ENCODE peak calls at places on chromosome 11, in nine cellular contexts. One of them, this sample, is unnamed.
A peak's percentile ranks its signal among the peaks of the same experiment; 100 is the strongest.

GRCh38 chr11:44931466-44931865 is 19.2 kb downstream of the TP53I11 start:
- DNase-seq in fibroblast of lung: no peak
- DNase-seq in cardiac fibroblast: no peak
- DNase-seq in H9: no peak
- DNase-seq in astrocyte of the spinal cord: no peak
- DNase-seq in WTC11: no peak
- DNase-seq in GM12865: no peak
- DNase-seq in right atrium auricular region: no peak
- DNase-seq in fibroblast of mammary gland: no peak
- DNase-seq in this sample: no peak

GRCh38 chr11:111963786-111964385 is 26.7 kb downstream of the DIXDC1 start:
- DNase-seq in fibroblast of lung: no peak
- DNase-seq in cardiac fibroblast: no peak
- DNase-seq in H9: no peak
- DNase-seq in astrocyte of the spinal cord: peak; percentile 30
- DNase-seq in WTC11: no peak
- DNase-seq in GM12865: no peak
- DNase-seq in right atrium auricular region: no peak
- DNase-seq in fibroblast of mammary gland: peak; percentile 33
- DNase-seq in this sample: no peak

GRCh38 chr11:115873813-115874212 is 369.6 kb upstream of the CADM1 start:
- DNase-seq in fibroblast of lung: no peak
- DNase-seq in cardiac fibroblast: no peak
- DNase-seq in H9: no peak
- DNase-seq in astrocyte of the spinal cord: no peak
- DNase-seq in WTC11: no peak
- DNase-seq in GM12865: peak; percentile 66
- DNase-seq in right atrium auricular region: no peak
- DNase-seq in fibroblast of mammary gland: no peak
- DNase-seq in this sample: no peak

GRCh38 chr11:115127790-115128189 is 376.4 kb downstream of the CADM1 start:
- DNase-seq in fibroblast of lung: no peak
- DNase-seq in cardiac fibroblast: no peak
- DNase-seq in H9: no peak
- DNase-seq in astrocyte of the spinal cord: no peak
- DNase-seq in WTC11: no peak
- DNase-seq in GM12865: no peak
- DNase-seq in right atrium auricular region: no peak
- DNase-seq in fibroblast of mammary gland: no peak
- DNase-seq in this sample: no peak

GRCh38 chr11:88535916-88536547 is 198.5 kb upstream of the CTSC start:
- DNase-seq in fibroblast of lung: peak; percentile 91
- DNase-seq in cardiac fibroblast: peak; percentile 92
- DNase-seq in H9: no peak
- DNase-seq in astrocyte of the spinal cord: peak; percentile 95
- DNase-seq in WTC11: no peak
- DNase-seq in GM12865: peak; percentile 50
- DNase-seq in right atrium auricular region: no peak
- DNase-seq in fibroblast of mammary gland: peak; percentile 91
- DNase-seq in this sample: no peak

GRCh38 chr11:2933376-2934056 is 4.3 kb upstream of the PHLDA2 start:
- DNase-seq in fibroblast of lung: peak; percentile 82
- DNase-seq in cardiac fibroblast: peak; percentile 85
- DNase-seq in H9: peak; percentile 89
- DNase-seq in astrocyte of the spinal cord: peak; percentile 80
- DNase-seq in WTC11: peak; percentile 14
- DNase-seq in GM12865: peak; percentile 58
- DNase-seq in right atrium auricular region: peak; percentile 75
- DNase-seq in fibroblast of mammary gland: peak; percentile 86
- DNase-seq in this sample: no peak

GRCh38 chr11:95891423-95892177 is 32.3 kb downstream of the MTMR2 start:
- DNase-seq in fibroblast of lung: peak; percentile 46
- DNase-seq in cardiac fibroblast: peak; percentile 12
- DNase-seq in H9: no peak
- DNase-seq in astrocyte of the spinal cord: peak; percentile 75
- DNase-seq in WTC11: no peak
- DNase-seq in GM12865: no peak
- DNase-seq in right atrium auricular region: no peak
- DNase-seq in fibroblast of mammary gland: no peak
- DNase-seq in this sample: no peak

GRCh38 chr11:75031771-75032549 is 43.2 kb downstream of the NEU3 start:
- DNase-seq in fibroblast of lung: peak; percentile 66
- DNase-seq in cardiac fibroblast: peak; percentile 81
- DNase-seq in H9: peak; percentile 86
- DNase-seq in astrocyte of the spinal cord: peak; percentile 56
- DNase-seq in WTC11: peak; percentile 89
- DNase-seq in GM12865: peak; percentile 67
- DNase-seq in right atrium auricular region: peak; percentile 73
- DNase-seq in fibroblast of mammary gland: peak; percentile 81
- DNase-seq in this sample: peak; percentile 87

GRCh38 chr11:95923730-95924413 is at the start of gene MTMR2:
- DNase-seq in fibroblast of lung: peak; percentile 76
- DNase-seq in cardiac fibroblast: peak; percentile 82
- DNase-seq in H9: peak; percentile 88
- DNase-seq in astrocyte of the spinal cord: peak; percentile 77
- DNase-seq in WTC11: peak; percentile 82
- DNase-seq in GM12865: peak; percentile 86
- DNase-seq in right atrium auricular region: peak; percentile 66
- DNase-seq in fibroblast of mammary gland: peak; percentile 63
- DNase-seq in this sample: peak; percentile 92

GRCh38 chr11:132464939-132465338 is 1067.4 kb downstream of the OPCML start:
- DNase-seq in fibroblast of lung: no peak
- DNase-seq in cardiac fibroblast: no peak
- DNase-seq in H9: no peak
- DNase-seq in astrocyte of the spinal cord: no peak
- DNase-seq in WTC11: no peak
- DNase-seq in GM12865: no peak
- DNase-seq in right atrium auricular region: no peak
- DNase-seq in fibroblast of mammary gland: no peak
- DNase-seq in this sample: no peak

GRCh38 chr11:113864410-113864809 is 11.0 kb downstream of the USP28 start:
- DNase-seq in fibroblast of lung: no peak
- DNase-seq in cardiac fibroblast: no peak
- DNase-seq in H9: no peak
- DNase-seq in astrocyte of the spinal cord: no peak
- DNase-seq in WTC11: no peak
- DNase-seq in GM12865: no peak
- DNase-seq in right atrium auricular region: no peak
- DNase-seq in fibroblast of mammary gland: no peak
- DNase-seq in this sample: no peak

GRCh38 chr11:45743556-45744468 is 61.1 kb upstream of the SLC35C1 start:
- DNase-seq in fibroblast of lung: no peak
- DNase-seq in cardiac fibroblast: no peak
- DNase-seq in H9: no peak
- DNase-seq in astrocyte of the spinal cord: no peak
- DNase-seq in WTC11: no peak
- DNase-seq in GM12865: no peak
- DNase-seq in right atrium auricular region: no peak
- DNase-seq in fibroblast of mammary gland: no peak
- DNase-seq in this sample: no peak

GRCh38 chr11:9663699-9664275 is at the start of gene SWAP70:
- DNase-seq in fibroblast of lung: peak; percentile 83
- DNase-seq in cardiac fibroblast: peak; percentile 94
- DNase-seq in H9: peak; percentile 95
- DNase-seq in astrocyte of the spinal cord: peak; percentile 82
- DNase-seq in WTC11: peak; percentile 95
- DNase-seq in GM12865: peak; percentile 95
- DNase-seq in right atrium auricular region: peak; percentile 93
- DNase-seq in fibroblast of mammary gland: peak; percentile 88
- DNase-seq in this sample: peak; percentile 96
- TF ChIP-seq CTCF in fibroblast of lung: peak; percentile 56
- TF ChIP-seq CTCF in cardiac fibroblast: peak; percentile 60
- TF ChIP-seq CTCF in H9: peak; percentile 54
- TF ChIP-seq CTCF in astrocyte of the spinal cord: peak; percentile 42
- TF ChIP-seq CTCF in WTC11: no peak
- TF ChIP-seq CTCF in GM12865: peak; percentile 16
- TF ChIP-seq CTCF in right atrium auricular region: peak; percentile 58
- TF ChIP-seq CTCF in fibroblast of mammary gland: peak; percentile 45
- TF ChIP-seq CTCF in this sample: peak; percentile 63

GRCh38 chr11:106152824-106153223 is 75.4 kb downstream of the AASDHPPT start:
- DNase-seq in fibroblast of lung: peak; percentile 3
- DNase-seq in cardiac fibroblast: no peak
- DNase-seq in H9: no peak
- DNase-seq in astrocyte of the spinal cord: peak; percentile 26
- DNase-seq in WTC11: no peak
- DNase-seq in GM12865: no peak
- DNase-seq in right atrium auricular region: no peak
- DNase-seq in fibroblast of mammary gland: peak; percentile 8
- DNase-seq in this sample: no peak

GRCh38 chr11:106156290-106156937 is 79.0 kb downstream of the AASDHPPT start:
- DNase-seq in fibroblast of lung: peak; percentile 94
- DNase-seq in cardiac fibroblast: peak; percentile 90
- DNase-seq in H9: no peak
- DNase-seq in astrocyte of the spinal cord: peak; percentile 78
- DNase-seq in WTC11: no peak
- DNase-seq in GM12865: peak; percentile 38
- DNase-seq in right atrium auricular region: no peak
- DNase-seq in fibroblast of mammary gland: peak; percentile 79
- DNase-seq in this sample: no peak

GRCh38 chr11:106152013-106152412 is 74.6 kb downstream of the AASDHPPT start:
- DNase-seq in fibroblast of lung: peak; percentile 7
- DNase-seq in cardiac fibroblast: peak; percentile 30
- DNase-seq in H9: peak; percentile 31
- DNase-seq in astrocyte of the spinal cord: peak; percentile 19
- DNase-seq in WTC11: no peak
- DNase-seq in GM12865: no peak
- DNase-seq in right atrium auricular region: no peak
- DNase-seq in fibroblast of mammary gland: peak; percentile 34
- DNase-seq in this sample: no peak
- TF ChIP-seq CTCF in fibroblast of lung: peak; percentile 28
- TF ChIP-seq CTCF in cardiac fibroblast: no peak
- TF ChIP-seq CTCF in H9: peak; percentile 44
- TF ChIP-seq CTCF in astrocyte of the spinal cord: no peak
- TF ChIP-seq CTCF in WTC11: no peak
- TF ChIP-seq CTCF in GM12865: no peak
- TF ChIP-seq CTCF in right atrium auricular region: no peak
- TF ChIP-seq CTCF in fibroblast of mammary gland: peak; percentile 4
- TF ChIP-seq CTCF in this sample: peak; percentile 35

GRCh38 chr11:12918667-12919066 is 90.4 kb upstream of the RASSF10 start:
- DNase-seq in fibroblast of lung: no peak
- DNase-seq in cardiac fibroblast: no peak
- DNase-seq in H9: no peak
- DNase-seq in astrocyte of the spinal cord: no peak
- DNase-seq in WTC11: no peak
- DNase-seq in GM12865: no peak
- DNase-seq in right atrium auricular region: no peak
- DNase-seq in fibroblast of mammary gland: no peak
- DNase-seq in this sample: no peak

GRCh38 chr11:12917830-12918229 is 91.3 kb upstream of the RASSF10 start:
- DNase-seq in fibroblast of lung: no peak
- DNase-seq in cardiac fibroblast: no peak
- DNase-seq in H9: no peak
- DNase-seq in astrocyte of the spinal cord: no peak
- DNase-seq in WTC11: no peak
- DNase-seq in GM12865: no peak
- DNase-seq in right atrium auricular region: no peak
- DNase-seq in fibroblast of mammary gland: no peak
- DNase-seq in this sample: no peak

GRCh38 chr11:12915093-12915492 is 94.0 kb upstream of the RASSF10 start:
- DNase-seq in fibroblast of lung: no peak
- DNase-seq in cardiac fibroblast: no peak
- DNase-seq in H9: no peak
- DNase-seq in astrocyte of the spinal cord: no peak
- DNase-seq in WTC11: no peak
- DNase-seq in GM12865: no peak
- DNase-seq in right atrium auricular region: no peak
- DNase-seq in fibroblast of mammary gland: no peak
- DNase-seq in this sample: no peak

GRCh38 chr11:12909866-12910265 is 99.2 kb upstream of the RASSF10 start:
- DNase-seq in fibroblast of lung: no peak
- DNase-seq in cardiac fibroblast: no peak
- DNase-seq in H9: no peak
- DNase-seq in astrocyte of the spinal cord: no peak
- DNase-seq in WTC11: no peak
- DNase-seq in GM12865: no peak
- DNase-seq in right atrium auricular region: no peak
- DNase-seq in fibroblast of mammary gland: peak; percentile 57
- DNase-seq in this sample: no peak

DNA sequence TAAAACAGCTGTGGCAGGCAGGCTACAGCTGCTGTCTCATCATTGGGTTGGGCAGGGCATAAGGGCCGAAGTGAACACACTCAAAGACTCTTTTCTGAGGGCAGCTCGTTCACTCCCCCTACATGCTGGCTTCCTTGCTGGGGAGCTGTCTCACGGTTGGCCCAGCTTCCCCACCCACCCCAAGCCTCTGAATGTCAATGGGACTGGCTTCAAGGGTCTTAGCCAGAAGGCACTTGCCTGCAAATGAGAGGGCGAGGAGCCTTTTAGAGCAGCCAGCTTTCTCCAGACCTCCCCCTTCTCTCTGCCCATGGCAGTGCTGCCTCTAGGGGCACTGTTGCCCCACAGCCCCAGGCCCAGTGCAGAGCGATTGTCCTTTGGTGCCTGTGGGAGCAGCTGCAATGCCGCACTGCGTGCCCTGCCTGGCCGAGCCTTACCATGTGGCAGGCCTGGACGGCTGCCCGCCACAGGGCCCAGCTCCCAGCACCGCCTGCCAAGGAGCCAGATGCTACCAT is 94.7 kb upstream of the RASSF10 start:
- DNase-seq in fibroblast of lung: peak; percentile 75
- DNase-seq in cardiac fibroblast: peak; percentile 40
- DNase-seq in H9: peak; percentile 96
- DNase-seq in astrocyte of the spinal cord: peak; percentile 62
- DNase-seq in WTC11: peak; percentile 88
- DNase-seq in GM12865: peak; percentile 49
- DNase-seq in right atrium auricular region: no peak
- DNase-seq in fibroblast of mammary gland: peak; percentile 55
- DNase-seq in this sample: no peak
- TF ChIP-seq CTCF in fibroblast of lung: peak; percentile 87
- TF ChIP-seq CTCF in cardiac fibroblast: peak; percentile 53
- TF ChIP-seq CTCF in H9: peak; percentile 95
- TF ChIP-seq CTCF in astrocyte of the spinal cord: peak; percentile 88
- TF ChIP-seq CTCF in WTC11: peak; percentile 62
- TF ChIP-seq CTCF in GM12865: peak; percentile 78
- TF ChIP-seq CTCF in right atrium auricular region: peak; percentile 76
- TF ChIP-seq CTCF in fibroblast of mammary gland: peak; percentile 56
- TF ChIP-seq CTCF in this sample: peak; percentile 56

GRCh38 chr11:125724125-125724524 is 22.0 kb upstream of the PATE1 start:
- DNase-seq in fibroblast of lung: peak; percentile 1
- DNase-seq in cardiac fibroblast: peak; percentile 57
- DNase-seq in H9: no peak
- DNase-seq in astrocyte of the spinal cord: no peak
- DNase-seq in WTC11: no peak
- DNase-seq in GM12865: no peak
- DNase-seq in right atrium auricular region: no peak
- DNase-seq in fibroblast of mammary gland: peak; percentile 10
- DNase-seq in this sample: no peak
- TF ChIP-seq CTCF in fibroblast of lung: no peak
- TF ChIP-seq CTCF in cardiac fibroblast: peak; percentile 26
- TF ChIP-seq CTCF in H9: peak; percentile 62
- TF ChIP-seq CTCF in astrocyte of the spinal cord: peak; percentile 6
- TF ChIP-seq CTCF in WTC11: no peak
- TF ChIP-seq CTCF in GM12865: peak; percentile 8
- TF ChIP-seq CTCF in right atrium auricular region: no peak
- TF ChIP-seq CTCF in fibroblast of mammary gland: peak; percentile 13
- TF ChIP-seq CTCF in this sample: peak; percentile 11